ENCODE peak calls at places on chromosomes 12 and 14, in ten cellular contexts. E, I, P, A, Q, H, U, T, Y and W are unnamed samples.

GRCh38 chr12:90631581-90631980 is 323.4 kb downstream of the CCER1 start:
- DNase-seq in T (no peak), E (no peak), A (no peak), Q (no peak), U (no peak), Y (no peak), P (no peak), H (no peak), I (no peak), W (no peak)

GRCh38 chr14:35879654-35880249 is 53.6 kb downstream of the BRMS1L start:
- DNase-seq in T (peak), U (no peak), P (no peak), Q (peak), E (no peak), A (no peak), Y (peak), H (no peak), I (no peak), W (no peak)

GRCh38 chr12:15532364-15532977 is 210.2 kb downstream of the PTPRO start:
- DNase-seq in I (no peak), H (peak), A (no peak), U (peak), E (peak), T (peak), P (peak), Q (peak), Y (peak), W (no peak)

GRCh38 chr14:20002319-20002718 is 356 bp downstream of the OR4Q2 start:
- DNase-seq in P (no peak), T (no peak), Y (no peak), E (no peak), I (no peak), H (no peak), U (no peak), Q (peak), A (no peak), W (no peak)

GRCh38 chr14:35669782-35670181 is 135.8 kb downstream of the INSM2 start:
- DNase-seq in T (peak), H (no peak), U (no peak), Q (peak), Y (peak), P (no peak), I (peak), E (no peak), A (no peak), W (no peak)

GRCh38 chr12:54384591-54385041 is at the start of gene ZNF385A:
- DNase-seq in U (no peak), A (no peak), P (no peak), T (no peak), H (no peak), Y (peak), Q (no peak), I (no peak), E (no peak), W (no peak)

GRCh38 chr14:105412768-105413541 is 6.7 kb upstream of the MTA1 start:
- DNase-seq in H (no peak), E (no peak), U (no peak), T (peak), Y (no peak), P (no peak), A (peak), I (no peak), Q (no peak), W (no peak)

GRCh38 chr12:79891506-79892162 is 43.3 kb downstream of the PPP1R12A start:
- DNase-seq in T (no peak), P (no peak), Q (peak), A (no peak), H (no peak), Y (no peak), I (no peak), E (no peak), U (no peak), W (no peak)

GRCh38 chr14:29857545-29857944 is 70.1 kb downstream of the PRKD1 start:
- DNase-seq in H (no peak), A (no peak), I (no peak), Y (no peak), P (no peak), T (no peak), E (no peak), U (no peak), Q (no peak), W (no peak)

GRCh38 chr14:51086044-51086443 is 8.9 kb downstream of the TRIM9 start:
- DNase-seq in P (no peak), I (no peak), Q (no peak), U (no peak), A (no peak), Y (no peak), H (no peak), T (no peak), E (no peak), W (no peak)

GRCh38 chr12:69994593-69995222 is 169.7 kb downstream of the MYRFL start:
- DNase-seq in E (no peak), A (no peak), Q (no peak), Y (no peak), U (no peak), P (no peak), I (no peak), H (no peak), T (no peak), W (no peak)

GRCh38 chr12:96327346-96327745 is 72.9 kb downstream of the CDK17 start:
- DNase-seq in H (no peak), T (no peak), P (no peak), E (no peak), U (no peak), Y (peak), A (no peak), I (no peak), Q (no peak), W (no peak)